ENCODE peak calls at places on chromosomes 12 and 14, in seven cellular contexts. V is GM12864, G is mucosa of descending colon, X is mammary epithelial cell, H is heart left ventricle, D is colonic mucosa, E is ovary. B is an unnamed sample.

GRCh38 chr14:96559571-96559970 is 57.4 kb downstream of the PAPOLA start:
- DNase-seq in V (no peak), G (no peak), X (no peak), H (no peak), D (no peak), E (no peak), B (no peak)

GRCh38 chr14:96090441-96091148 is 51.4 kb downstream of the C14orf132 start:
- DNase-seq in V (no peak), G (no peak), X (no peak), H (peak), D (peak), E (peak), B (no peak)

GRCh38 chr14:69088523-69089445 is 64.1 kb downstream of the DCAF5 start:
- DNase-seq in V (no peak), G (no peak), X (peak), H (no peak), D (no peak), E (no peak), B (peak)

GRCh38 chr12:21666722-21667121 is 9.1 kb upstream of the LDHB start:
- DNase-seq in V (no peak), G (no peak), X (no peak), H (no peak), D (no peak), E (no peak), B (no peak)

GRCh38 chr14:104860414-104860813 is 4.7 kb upstream of the CEP170B start:
- DNase-seq in V (no peak), G (no peak), X (no peak), H (no peak), D (no peak), E (no peak), B (no peak)

GRCh38 chr14:103723176-103724081 is 7.8 kb downstream of the ZFYVE21 start:
- DNase-seq in V (no peak), G (no peak), X (no peak), H (no peak), D (peak), E (no peak), B (no peak)

GRCh38 chr12:119826661-119827435 is 50.3 kb downstream of the CIT start:
- DNase-seq in V (no peak), G (no peak), X (no peak), H (no peak), D (no peak), E (no peak), B (peak)

GRCh38 chr12:57626111-57626928 is 6.7 kb downstream of the B4GALNT1 start:
- DNase-seq in V (no peak), G (no peak), X (no peak), H (no peak), D (no peak), E (no peak), B (no peak)

GRCh38 chr14:77051101-77051500 is 22.6 kb upstream of the IRF2BPL start:
- DNase-seq in V (no peak), G (peak), X (no peak), H (peak), D (no peak), E (no peak), B (no peak)

GRCh38 chr12:14954269-14954668 is 7.1 kb downstream of the ARHGDIB start:
- DNase-seq in V (no peak), G (peak), X (no peak), H (no peak), D (no peak), E (no peak), B (no peak)

GRCh38 chr12:14950982-14951746 is 10.2 kb downstream of the ARHGDIB start:
- DNase-seq in V (no peak), G (no peak), X (peak), H (peak), D (peak), E (no peak), B (no peak)

GRCh38 chr12:14955876-14956811 is 5.3 kb downstream of the ARHGDIB start:
- DNase-seq in V (peak), G (no peak), X (no peak), H (no peak), D (no peak), E (no peak), B (no peak)

GRCh38 chr12:14952295-14952995 is 9.0 kb downstream of the ARHGDIB start:
- DNase-seq in V (no peak), G (no peak), X (peak), H (no peak), D (peak), E (peak), B (peak)

GRCh38 chr12:14953752-14954151 is 7.6 kb downstream of the ARHGDIB start:
- DNase-seq in V (no peak), G (no peak), X (no peak), H (no peak), D (no peak), E (no peak), B (no peak)
- H3K4me3 ChIP-seq in V (no peak), G (no peak), X (no peak), H (no peak), D (no peak), E (no peak), B (no peak)

GRCh38 chr12:388012-388411 is 1.1 kb downstream of the KDM5A start:
- DNase-seq in V (no peak), G (no peak), X (no peak), H (no peak), D (no peak), E (no peak), B (no peak)
- H3K4me3 ChIP-seq in V (peak), G (peak), X (peak), H (peak), D (peak), E (peak), B (peak)

GRCh38 chr12:54377797-54378515 is 6.6 kb downstream of the ZNF385A start:
- DNase-seq in V (no peak), G (no peak), X (no peak), H (no peak), D (no peak), E (no peak), B (no peak)
- H3K4me3 ChIP-seq in V (no peak), G (no peak), X (no peak), H (peak), D (peak), E (no peak), B (no peak)

GRCh38 chr12:6605425-6606330 is 1.5 kb downstream of the CHD4 start:
- DNase-seq in V (no peak), G (no peak), X (peak), H (peak), D (peak), E (peak), B (peak)

GRCh38 chr12:6602526-6602925 is 4.7 kb downstream of the CHD4 start:
- DNase-seq in V (no peak), G (no peak), X (no peak), H (no peak), D (no peak), E (no peak), B (no peak)

GRCh38 chr12:6606331-6607131 is 648 bp downstream of the CHD4 start:
- DNase-seq in V (no peak), G (peak), X (peak), H (peak), D (peak), E (peak), B (peak)

GRCh38 chr12:6604254-6605029 is 2.7 kb downstream of the CHD4 start:
- DNase-seq in V (no peak), G (no peak), X (no peak), H (no peak), D (peak), E (no peak), B (no peak)

DNA sequence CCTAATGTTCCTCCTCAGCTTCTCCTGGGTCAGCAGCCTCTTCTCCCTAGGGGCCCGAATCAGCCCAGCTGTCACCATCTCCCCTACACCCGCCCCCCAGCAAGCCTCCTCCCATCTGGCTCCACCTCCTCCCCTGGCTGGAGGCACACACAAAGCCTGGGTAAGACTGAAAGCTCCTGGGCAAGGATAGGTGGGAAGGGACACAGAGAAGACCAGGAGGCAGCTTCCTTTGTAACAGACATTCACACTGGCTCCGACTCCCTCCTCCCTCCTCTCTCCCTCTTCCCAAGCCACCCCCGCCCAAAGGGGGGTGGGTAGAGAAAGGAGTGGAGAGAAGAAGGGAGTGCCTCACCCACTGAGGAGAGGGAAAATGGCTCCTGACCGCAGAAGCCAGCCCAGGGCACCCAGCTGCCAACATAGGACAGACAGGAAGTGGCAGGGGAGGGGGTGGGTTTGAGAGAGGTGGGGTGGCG is 4.0 kb downstream of the CHD4 start:
- DNase-seq in V (no peak), G (no peak), X (peak), H (peak), D (peak), E (peak), B (peak)
- H3K4me3 ChIP-seq in V (no peak), G (no peak), X (no peak), H (peak), D (no peak), E (no peak), B (peak)

GRCh38 chr14:85399196-85399595 is 130.7 kb upstream of the FLRT2 start:
- DNase-seq in V (no peak), G (no peak), X (no peak), H (no peak), D (no peak), E (no peak), B (no peak)
- H3K4me3 ChIP-seq in V (no peak), G (no peak), X (no peak), H (no peak), D (no peak), E (no peak), B (no peak)

DNA sequence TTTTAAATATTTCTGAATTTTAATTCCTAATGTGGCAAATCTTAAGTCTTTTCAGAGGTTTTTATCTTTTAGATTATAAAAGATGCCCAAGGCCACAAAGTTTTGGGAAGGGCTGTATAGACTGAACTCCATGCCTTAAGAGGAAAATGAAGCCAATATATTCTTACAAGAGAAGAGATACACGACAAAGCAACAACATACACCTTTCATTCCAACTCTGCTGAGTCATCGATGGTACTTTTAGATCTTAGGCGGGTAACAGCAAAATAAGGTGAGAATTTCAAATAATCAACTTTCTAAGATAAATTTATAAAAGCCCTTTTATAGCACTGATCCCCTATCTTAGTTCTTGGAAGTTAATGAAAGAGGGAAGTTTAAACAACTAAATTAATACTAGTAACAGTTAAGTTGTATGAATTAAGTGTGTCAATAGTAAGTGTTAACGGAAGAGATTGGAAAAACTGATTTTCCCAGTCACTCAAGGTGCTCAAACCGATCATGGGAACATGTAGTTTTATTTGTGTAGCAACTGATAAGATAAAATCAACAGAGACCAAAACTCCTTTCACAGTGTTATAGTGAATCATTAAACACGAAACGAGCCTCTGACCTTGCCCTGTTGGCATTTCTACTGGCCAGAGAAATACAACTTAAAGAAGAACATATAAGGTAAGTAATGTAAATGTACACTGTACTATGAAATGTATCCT is 18.8 kb upstream of the PIK3C2G start:
- DNase-seq in V (no peak), G (no peak), X (no peak), H (no peak), D (peak), E (no peak), B (no peak)
- H3K4me3 ChIP-seq in V (no peak), G (no peak), X (no peak), H (no peak), D (no peak), E (no peak), B (no peak)

DNA sequence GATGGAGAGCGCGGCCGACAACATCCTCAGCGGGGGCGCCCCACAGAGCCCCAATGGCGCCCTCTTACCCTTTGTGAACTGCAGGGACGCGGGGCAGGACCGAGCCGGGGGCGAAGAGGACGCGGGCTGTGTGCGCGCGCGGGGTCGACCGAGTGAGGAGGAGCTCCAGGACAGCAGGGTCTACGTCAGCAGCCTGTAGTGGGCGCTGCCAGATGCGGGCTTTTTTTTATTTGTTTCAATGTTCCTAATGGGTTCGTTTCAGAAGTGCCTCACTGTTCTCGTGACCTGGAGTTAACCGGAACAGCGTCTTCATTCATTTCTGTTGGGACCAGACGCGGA is 103.8 kb upstream of the FKBP4 start:
- DNase-seq in V (no peak), G (peak), X (no peak), H (no peak), D (peak), E (no peak), B (peak)
- H3K4me3 ChIP-seq in V (peak), G (peak), X (no peak), H (peak), D (peak), E (peak), B (peak)